ENCODE peak calls at places on chromosome 7, in five cellular contexts. X is trophoblast cell, L is adipocyte, U is colonic mucosa, T is IMR-90. V is an unnamed sample.

GRCh38 chr7:115721293-115721920 is 309.2 kb downstream of the TFEC start:
- DNase-seq in U (no peak), X (no peak), T (no peak), L (no peak), V (no peak)

GRCh38 chr7:76302299-76303056 is at the start of gene HSPB1:
- DNase-seq in U (peak), X (peak), T (peak), L (peak), V (no peak)

GRCh38 chr7:82726038-82726800 is 282.6 kb upstream of the CACNA2D1 start:
- DNase-seq in X (no peak), U (no peak), T (no peak), L (no peak), V (no peak)

GRCh38 chr7:103640031-103640779 is 194.2 kb upstream of the SLC26A5 start:
- DNase-seq in T (peak), L (no peak), U (no peak), X (no peak), V (no peak)

GRCh38 chr7:132030161-132030568 is 473.7 kb upstream of the PODXL start:
- DNase-seq in L (peak), T (no peak), X (no peak), U (peak), V (no peak)

GRCh38 chr7:137851361-137851945 is 4.7 kb upstream of the DGKI start:
- DNase-seq in U (no peak), T (peak), X (peak), L (peak), V (no peak)

GRCh38 chr7:142808461-142808801 is 37.7 kb downstream of the PRSS2 start:
- DNase-seq in T (no peak), X (no peak), L (no peak), U (no peak), V (no peak)

GRCh38 chr7:85294176-85294575 is 107.3 kb upstream of the SEMA3D start:
- DNase-seq in L (no peak), T (no peak), X (no peak), U (no peak), V (no peak)

GRCh38 chr7:19442016-19442785 is 266.6 kb downstream of the POLR1F start:
- DNase-seq in T (peak), X (peak), L (peak), U (no peak), V (peak)

GRCh38 chr7:133576769-133577168 is 323.9 kb downstream of the EXOC4 start:
- DNase-seq in X (no peak), U (no peak), L (no peak), T (no peak), V (no peak)

GRCh38 chr7:4800926-4801838 is 25.8 kb downstream of the AP5Z1 start:
- DNase-seq in T (no peak), X (no peak), L (no peak), U (no peak), V (no peak)

GRCh38 chr7:147062897-147063296 is 946.3 kb downstream of the CNTNAP2 start:
- DNase-seq in X (no peak), T (no peak), U (no peak), L (no peak), V (no peak)

GRCh38 chr7:110065112-110065511 is 1025.8 kb upstream of the LRRN3 start:
- DNase-seq in T (no peak), U (no peak), L (no peak), X (no peak), V (no peak)

GRCh38 chr7:101405474-101406067 is 42.9 kb downstream of the COL26A1 start:
- DNase-seq in X (no peak), T (no peak), U (no peak), L (no peak), V (no peak)

GRCh38 chr7:76318488-76319353 is 16.2 kb downstream of the HSPB1 start:
- DNase-seq in L (peak), T (peak), U (peak), X (peak), V (no peak)

DNA sequence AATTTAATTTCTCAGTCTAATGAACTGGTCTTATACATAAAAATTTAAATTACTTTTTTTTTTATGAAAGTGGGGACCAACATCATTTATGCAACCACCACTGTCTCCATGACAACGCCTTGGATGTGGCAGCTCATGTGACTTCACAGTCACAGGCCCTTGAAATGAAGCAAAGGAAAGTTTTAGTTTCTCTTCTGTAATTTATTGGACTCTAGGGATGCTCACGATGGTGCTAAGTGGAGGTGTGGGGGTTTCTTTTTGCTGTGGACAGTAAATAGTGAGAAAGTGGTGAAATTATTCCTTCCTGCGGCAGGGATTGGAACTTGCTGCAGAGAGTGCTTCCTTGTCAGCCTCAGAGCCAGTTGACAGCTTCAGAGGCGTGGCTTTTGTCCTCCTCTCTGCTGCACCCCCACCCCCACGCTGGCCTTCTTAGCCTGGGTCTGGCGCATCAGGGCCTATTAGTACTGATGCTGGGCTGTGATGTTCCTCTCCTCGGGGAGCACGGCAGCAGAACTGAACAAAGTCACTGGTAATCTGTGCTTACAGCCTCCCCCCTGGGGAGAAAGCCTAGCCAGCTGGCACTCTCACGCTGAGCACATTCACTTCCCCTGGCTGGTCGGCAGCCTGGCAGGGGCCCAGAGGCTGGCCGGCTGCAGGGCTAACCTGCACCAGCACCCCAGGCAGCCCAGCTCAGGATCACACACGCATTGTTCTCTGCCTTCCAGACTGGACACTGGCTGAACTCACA is 517.5 kb upstream of the GALNT17 start:
- DNase-seq in L (peak), X (no peak), U (peak), T (peak), V (no peak)
- H3K9ac ChIP-seq in L (no peak), X (no peak), U (no peak), T (no peak), V (no peak)

DNA sequence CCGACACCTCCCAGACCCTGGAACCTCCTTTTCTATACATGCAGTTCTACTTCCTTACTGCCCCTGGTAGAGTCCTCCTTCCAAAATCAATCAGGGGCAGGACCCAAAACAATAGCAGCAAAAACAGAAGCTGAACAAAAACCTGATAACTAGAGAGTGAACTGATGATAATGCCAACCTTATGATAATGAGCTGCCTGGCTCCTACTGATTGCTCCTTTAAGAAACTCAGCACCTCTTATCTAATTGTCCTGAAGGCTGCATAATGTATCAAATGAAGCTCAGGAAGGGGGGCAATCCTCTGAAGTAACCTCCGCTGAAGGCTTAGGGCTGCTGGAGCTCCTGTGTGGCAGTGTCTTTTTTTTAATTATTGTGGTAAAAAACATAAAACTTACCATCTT is 257.0 kb downstream of the PHTF2 start:
- DNase-seq in U (no peak), L (no peak), X (no peak), T (no peak), V (no peak)
- H3K9ac ChIP-seq in U (no peak), L (no peak), X (no peak), T (no peak), V (no peak)

GRCh38 chr7:47771990-47772360 is 176.3 kb downstream of the PKD1L1 start:
- DNase-seq in L (peak), X (no peak), U (no peak), T (no peak), V (no peak)
- H3K9ac ChIP-seq in L (no peak), X (no peak), U (no peak), T (no peak), V (no peak)

GRCh38 chr7:594920-595620 is 75.4 kb upstream of the PDGFA start:
- DNase-seq in U (no peak), X (no peak), L (no peak), T (no peak), V (no peak)
- H3K9ac ChIP-seq in U (no peak), X (no peak), L (no peak), T (no peak), V (peak)

V was measured in NT2/D1.